ENCODE peak calls at places on chromosome 22, in six cellular contexts. Y is astrocyte of the spinal cord, B is heart left ventricle, F is SK-N-SH, Z is HFF-Myc, T is cardiac fibroblast. U is an unnamed sample.

GRCh38 chr22:49600452-49600847 is 227.2 kb downstream of the BRD1 start:
- DNase-seq in Y (no peak), B (no peak), F (no peak), Z (no peak), T (no peak), U (no peak)

GRCh38 chr22:31085493-31085824 is 4.3 kb downstream of the SMTN start:
- DNase-seq in Y (no peak), B (peak), F (no peak), Z (no peak), T (peak), U (no peak)

GRCh38 chr22:20084547-20085413 is 4.7 kb downstream of the DGCR8 start:
- DNase-seq in Y (no peak), B (no peak), F (peak), Z (no peak), T (peak), U (peak)

GRCh38 chr22:22709719-22710445 is 65.5 kb downstream of the GGTLC2 start:
- DNase-seq in Y (no peak), B (no peak), F (no peak), Z (no peak), T (no peak), U (peak)

GRCh38 chr22:19232620-19233019 is 54.1 kb upstream of the SLC25A1 start:
- DNase-seq in Y (no peak), B (no peak), F (peak), Z (no peak), T (no peak), U (no peak)

GRCh38 chr22:44583854-44584253 is 85.8 kb upstream of the RTL6 start:
- DNase-seq in Y (no peak), B (peak), F (no peak), Z (no peak), T (no peak), U (peak)

GRCh38 chr22:45771711-45772110 is 100.1 kb downstream of the ATXN10 start:
- DNase-seq in Y (peak), B (no peak), F (no peak), Z (no peak), T (no peak), U (no peak)

GRCh38 chr22:21102659-21103267 is 57.0 kb downstream of the LRRC74B start:
- DNase-seq in Y (peak), B (peak), F (peak), Z (no peak), T (peak), U (peak)

GRCh38 chr22:33917744-33918406 is 2.4 kb downstream of the LARGE1 start:
- DNase-seq in Y (no peak), B (no peak), F (peak), Z (no peak), T (peak), U (no peak)

GRCh38 chr22:37563153-37564081 is 3.1 kb downstream of the CDC42EP1 start:
- DNase-seq in Y (peak), B (no peak), F (no peak), Z (peak), T (peak), U (no peak)

GRCh38 chr22:45544588-45545170 is 42.0 kb downstream of the FBLN1 start:
- DNase-seq in Y (peak), B (no peak), F (no peak), Z (no peak), T (no peak), U (no peak)

GRCh38 chr22:31626427-31627150 is 35.4 kb downstream of the PISD start:
- DNase-seq in Y (no peak), B (no peak), F (no peak), Z (no peak), T (no peak), U (no peak)

GRCh38 chr22:23281053-23281405 is 100.7 kb downstream of the BCR start:
- DNase-seq in Y (no peak), B (no peak), F (no peak), Z (no peak), T (no peak), U (no peak)

GRCh38 chr22:46801331-46801811 is 38.9 kb downstream of the TBC1D22A start:
- DNase-seq in Y (no peak), B (no peak), F (no peak), Z (no peak), T (no peak), U (no peak)

GRCh38 chr22:24494535-24495364 is at the start of gene UPB1:
- DNase-seq in Y (no peak), B (no peak), F (no peak), Z (no peak), T (no peak), U (no peak)

GRCh38 chr22:33350391-33350955 is 292.3 kb upstream of the SYN3 start:
- DNase-seq in Y (no peak), B (no peak), F (no peak), Z (no peak), T (no peak), U (no peak)

GRCh38 chr22:32615874-32616564 is 141.4 kb downstream of the FBXO7 start:
- DNase-seq in Y (no peak), B (no peak), F (no peak), Z (no peak), T (no peak), U (no peak)

GRCh38 chr22:21780259-21780658 is 44.7 kb upstream of the YPEL1 start:
- DNase-seq in Y (no peak), B (no peak), F (no peak), Z (no peak), T (no peak), U (no peak)

GRCh38 chr22:17822087-17822486 is 47.8 kb upstream of the BID start:
- DNase-seq in Y (no peak), B (no peak), F (no peak), Z (no peak), T (no peak), U (no peak)

GRCh38 chr22:17818166-17818565 is 43.9 kb upstream of the BID start:
- DNase-seq in Y (no peak), B (no peak), F (no peak), Z (no peak), T (no peak), U (no peak)

GRCh38 chr22:17818649-17819048 is 44.4 kb upstream of the BID start:
- DNase-seq in Y (no peak), B (no peak), F (no peak), Z (no peak), T (no peak), U (no peak)

GRCh38 chr22:17823226-17823625 is 49.0 kb upstream of the BID start:
- DNase-seq in Y (no peak), B (no peak), F (no peak), Z (no peak), T (no peak), U (no peak)

GRCh38 chr22:17820879-17821439 is 46.7 kb upstream of the BID start:
- DNase-seq in Y (no peak), B (no peak), F (peak), Z (no peak), T (no peak), U (no peak)
- H3K4me3 ChIP-seq in Y (no peak), B (no peak), F (no peak), Z (no peak), T (no peak), U (no peak)

DNA sequence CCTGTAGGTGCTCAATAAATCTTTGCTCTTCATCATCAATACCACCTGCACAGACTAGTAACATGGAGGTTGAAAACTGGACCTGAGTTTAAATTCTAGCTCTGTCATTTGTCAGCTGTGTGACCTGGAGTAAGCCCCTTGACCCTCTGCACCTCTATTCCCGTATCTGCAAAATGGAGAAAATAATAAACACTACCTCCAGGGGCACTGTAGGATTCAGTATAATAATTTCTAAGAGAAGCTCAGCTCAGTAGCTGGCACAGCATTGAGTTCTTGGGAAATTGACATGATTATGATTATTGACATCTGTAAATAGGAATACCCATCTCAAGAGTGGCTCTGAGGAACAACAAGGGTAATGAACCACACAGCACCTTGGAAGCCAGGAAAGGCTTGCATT is 78.4 kb downstream of the MN1 start:
- DNase-seq in Y (no peak), B (no peak), F (no peak), Z (no peak), T (no peak), U (no peak)
- TF ChIP-seq CTCF in Y (no peak), B (no peak), F (peak), Z (no peak), T (peak), U (peak)

GRCh38 chr22:42929838-42930155 is 72.7 kb upstream of the ARFGAP3 start:
- DNase-seq in Y (no peak), B (no peak), F (no peak), Z (no peak), T (no peak), U (no peak)

GRCh38 chr22:42928969-42929837 is 72.1 kb upstream of the ARFGAP3 start:
- DNase-seq in Y (no peak), B (no peak), F (no peak), Z (no peak), T (peak), U (no peak)

GRCh38 chr22:42932197-42932519 is 75.1 kb upstream of the ARFGAP3 start:
- DNase-seq in Y (no peak), B (no peak), F (no peak), Z (no peak), T (no peak), U (no peak)

GRCh38 chr22:42931421-42932196 is 74.5 kb upstream of the ARFGAP3 start:
- DNase-seq in Y (no peak), B (no peak), F (no peak), Z (no peak), T (peak), U (no peak)

GRCh38 chr22:42930810-42931420 is 73.8 kb upstream of the ARFGAP3 start:
- DNase-seq in Y (no peak), B (no peak), F (no peak), Z (no peak), T (peak), U (no peak)
- H3K4me3 ChIP-seq in Y (no peak), B (no peak), F (no peak), Z (no peak), T (no peak), U (no peak)

GRCh38 chr22:35380537-35381423 is at the start of gene HMOX1:
- DNase-seq in Y (peak), B (peak), F (peak), Z (peak), T (peak), U (peak)
- TF ChIP-seq CTCF in Y (peak), B (no peak), F (peak), Z (no peak), T (no peak), U (peak)

GRCh38 chr22:29206372-29207230 is 905 bp downstream of the EMID1 start:
- DNase-seq in Y (no peak), B (no peak), F (peak), Z (no peak), T (no peak), U (no peak)
- H3K4me3 ChIP-seq in Y (peak), B (peak), F (peak), Z (peak), T (peak), U (peak)

GRCh38 chr22:28629420-28630184 is 50.0 kb downstream of the TTC28 start:
- DNase-seq in Y (no peak), B (no peak), F (no peak), Z (no peak), T (peak), U (no peak)
- TF ChIP-seq CTCF in Y (no peak), B (no peak), F (no peak), Z (no peak), T (no peak), U (peak)

U was measured in BE2C.